ENCODE peak calls at places on chromosomes 4 and X, in nine cellular contexts. C, M, B, W, H, Q, S, D and T are unnamed samples.

GRCh38 chrX:132219343-132219768 is at the start of gene RAP2C:
- DNase-seq in C (peak; percentile 84), M (no peak), B (peak; percentile 40), W (peak; percentile 83), H (peak; percentile 23), Q (peak; percentile 86), S (peak; percentile 41), D (peak; percentile 87), T (peak; percentile 48)

GRCh38 chr4:80058740-80059139 is 14.3 kb downstream of the ANTXR2 start:
- DNase-seq in C (peak; percentile 69), M (no peak), B (peak; percentile 12), W (no peak), H (no peak), Q (no peak), S (peak; percentile 50), D (no peak), T (peak; percentile 40)

GRCh38 chr4:139973015-139973414 is 181.0 kb downstream of the MAML3 start:
- DNase-seq in C (no peak), M (no peak), B (no peak), W (no peak), H (no peak), Q (no peak), S (no peak), D (no peak), T (no peak)

GRCh38 chr4:88989990-88990389 is 67.0 kb downstream of the FAM13A start:
- DNase-seq in C (no peak), M (no peak), B (no peak), W (no peak), H (no peak), Q (no peak), S (no peak), D (no peak), T (no peak)

GRCh38 chr4:3040447-3041191 is 33.7 kb downstream of the HTT-AS start:
- DNase-seq in C (no peak), M (no peak), B (no peak), W (peak; percentile 43), H (no peak), Q (peak; percentile 78), S (no peak), D (no peak), T (no peak)

GRCh38 chr4:1516881-1517480 is 110.7 kb upstream of the NKX1-1 start:
- DNase-seq in C (no peak), M (no peak), B (no peak), W (no peak), H (no peak), Q (peak; percentile 68), S (no peak), D (peak; percentile 71), T (no peak)

GRCh38 chr4:10998826-10999225 is 314.3 kb upstream of the CLNK start:
- DNase-seq in C (peak; percentile 24), M (no peak), B (no peak), W (no peak), H (no peak), Q (no peak), S (no peak), D (no peak), T (no peak)

GRCh38 chrX:130015181-130015580 is 32.7 kb downstream of the BCORL1 start:
- DNase-seq in C (no peak), M (no peak), B (no peak), W (no peak), H (no peak), Q (no peak), S (no peak), D (peak; percentile 65), T (no peak)

GRCh38 chrX:133335027-133335426 is 80.3 kb downstream of the GPC4 start:
- DNase-seq in C (peak; percentile 46), M (no peak), B (no peak), W (peak; percentile 11), H (no peak), Q (no peak), S (no peak), D (no peak), T (no peak)

GRCh38 chrX:443676-444210 is 57.0 kb upstream of the PPP2R3B start:
- DNase-seq in C (no peak), M (no peak), B (no peak), W (no peak), H (no peak), Q (peak; percentile 32), S (no peak), D (peak; percentile 27), T (no peak)

GRCh38 chr4:186137193-186137792 is 32.8 kb downstream of the FAM149A start:
- DNase-seq in C (peak; percentile 39), M (no peak), B (no peak), W (no peak), H (no peak), Q (no peak), S (no peak), D (no peak), T (no peak)

GRCh38 chr4:111519683-111520082 is 625.6 kb upstream of the FAM241A start:
- DNase-seq in C (no peak), M (no peak), B (no peak), W (no peak), H (no peak), Q (no peak), S (no peak), D (no peak), T (no peak)

GRCh38 chr4:167028976-167029375 is 205.3 kb downstream of the SPOCK3 start:
- DNase-seq in C (no peak), M (no peak), B (no peak), W (no peak), H (no peak), Q (no peak), S (no peak), D (no peak), T (no peak)

GRCh38 chr4:185950891-185951290 is 118.1 kb upstream of the TLR3 start:
- DNase-seq in C (no peak), M (peak; percentile 15), B (no peak), W (no peak), H (no peak), Q (no peak), S (no peak), D (no peak), T (no peak)

GRCh38 chrX:116378961-116379360 is 57.4 kb upstream of the SLC6A14 start:
- DNase-seq in C (no peak), M (no peak), B (no peak), W (no peak), H (no peak), Q (no peak), S (no peak), D (no peak), T (no peak)

GRCh38 chrX:19585370-19586082 is 70.2 kb upstream of the MAP3K15 start:
- DNase-seq in C (no peak), M (no peak), B (no peak), W (no peak), H (no peak), Q (no peak), S (no peak), D (no peak), T (no peak)

GRCh38 chrX:122134291-122134690 is 1049.8 kb upstream of the GRIA3 start:
- DNase-seq in C (no peak), M (no peak), B (no peak), W (no peak), H (no peak), Q (peak; percentile 77), S (no peak), D (no peak), T (no peak)

GRCh38 chr4:1499465-1499864 is 93.2 kb upstream of the NKX1-1 start:
- DNase-seq in C (no peak), M (no peak), B (no peak), W (no peak), H (no peak), Q (peak; percentile 61), S (no peak), D (peak; percentile 59), T (no peak)

GRCh38 chr4:60173718-60174117 is 1026.4 kb upstream of the ADGRL3 start:
- DNase-seq in C (no peak), M (no peak), B (no peak), W (no peak), H (no peak), Q (no peak), S (no peak), D (no peak), T (no peak)

GRCh38 chr4:26181616-26182015 is 139.2 kb upstream of the RBPJ start:
- DNase-seq in C (no peak), M (no peak), B (no peak), W (no peak), H (no peak), Q (no peak), S (no peak), D (no peak), T (no peak)

GRCh38 chr4:76831475-76832390 is 66.2 kb downstream of the SOWAHB start:
- DNase-seq in C (peak; percentile 82), M (no peak), B (no peak), W (peak; percentile 14), H (no peak), Q (no peak), S (no peak), D (no peak), T (no peak)

GRCh38 chr4:86972997-86973396 is 38.2 kb downstream of the AFF1 start:
- DNase-seq in C (peak; percentile 28), M (no peak), B (no peak), W (peak; percentile 56), H (no peak), Q (no peak), S (no peak), D (no peak), T (no peak)

GRCh38 chrX:129795584-129795983 is 15.8 kb downstream of the SASH3 start:
- DNase-seq in C (no peak), M (no peak), B (no peak), W (no peak), H (no peak), Q (no peak), S (no peak), D (no peak), T (no peak)

GRCh38 chr4:140648716-140649115 is 80.0 kb upstream of the UCP1 start:
- DNase-seq in C (no peak), M (no peak), B (no peak), W (no peak), H (no peak), Q (no peak), S (no peak), D (no peak), T (no peak)

GRCh38 chr4:163863082-163863481 is 368.6 kb downstream of the TMA16 start:
- DNase-seq in C (no peak), M (no peak), B (no peak), W (no peak), H (no peak), Q (no peak), S (no peak), D (no peak), T (no peak)

GRCh38 chr4:71941001-71941400 is 90.8 kb upstream of the NPFFR2 start:
- DNase-seq in C (peak; percentile 7), M (no peak), B (no peak), W (peak; percentile 3), H (no peak), Q (no peak), S (no peak), D (no peak), T (no peak)

GRCh38 chr4:112664611-112665010 is 27.7 kb downstream of the LARP7 start:
- DNase-seq in C (no peak), M (no peak), B (no peak), W (no peak), H (no peak), Q (no peak), S (no peak), D (no peak), T (no peak)

GRCh38 chr4:148182230-148182928 is 259.8 kb downstream of the NR3C2 start:
- DNase-seq in C (no peak), M (no peak), B (no peak), W (no peak), H (no peak), Q (no peak), S (no peak), D (no peak), T (no peak)

GRCh38 chr4:24364852-24365251 is 219.5 kb downstream of the DHX15 start:
- DNase-seq in C (no peak), M (no peak), B (no peak), W (no peak), H (no peak), Q (no peak), S (no peak), D (no peak), T (no peak)

GRCh38 chr4:124372916-124373315 is 339.6 kb downstream of the ANKRD50 start:
- DNase-seq in C (no peak), M (no peak), B (no peak), W (no peak), H (no peak), Q (no peak), S (no peak), D (no peak), T (no peak)

GRCh38 chrX:40247848-40248622 is 150.3 kb upstream of the BCOR start:
- DNase-seq in C (no peak), M (no peak), B (no peak), W (no peak), H (no peak), Q (no peak), S (no peak), D (no peak), T (no peak)